ENCODE peak calls at places on chromosomes 5 and 9, in seven cellular contexts. C is dorsolateral prefrontal cortex, X is heart right ventricle, U is fibroblast of lung, V is left ventricle myocardium inferior, G is HFFc6, F is lower leg skin. Y is an unnamed sample.
A peak's percentile ranks its signal among the peaks of the same experiment; 100 is the strongest.

GRCh38 chr5:61263561-61264272 is 68.3 kb upstream of the ZSWIM6 start:
- DNase-seq in C (no peak), X (no peak), U (no peak), V (no peak), G (no peak), F (no peak), Y (no peak)

GRCh38 chr9:31137151-31137849 is 1247.1 kb upstream of the ACO1 start:
- DNase-seq in C (no peak), X (no peak), U (peak; percentile 99), V (no peak), G (peak; percentile 22), F (no peak), Y (no peak)

GRCh38 chr9:121294181-121294743 is 26.3 kb downstream of the GSN start:
- DNase-seq in C (no peak), X (no peak), U (no peak), V (peak; percentile 82), G (no peak), F (peak; percentile 86), Y (no peak)

GRCh38 chr5:115351356-115352195 is 55.1 kb upstream of the CCDC112 start:
- DNase-seq in C (no peak), X (no peak), U (peak; percentile 68), V (no peak), G (peak; percentile 56), F (no peak), Y (no peak)

GRCh38 chr9:137465000-137465769 is 6.1 kb upstream of the NSMF start:
- DNase-seq in C (peak; percentile 30), X (peak; percentile 3), U (no peak), V (no peak), G (no peak), F (no peak), Y (no peak)

GRCh38 chr5:50749181-50749580 is 82.7 kb downstream of the PARP8 start:
- DNase-seq in C (no peak), X (no peak), U (no peak), V (no peak), G (no peak), F (no peak), Y (no peak)

GRCh38 chr9:94860678-94861588 is 134.4 kb downstream of the AOPEP start:
- DNase-seq in C (no peak), X (no peak), U (peak; percentile 100), V (no peak), G (peak; percentile 66), F (no peak), Y (peak; percentile 62)

GRCh38 chr9:135281661-135282000 is 194.2 kb downstream of the OLFM1 start:
- DNase-seq in C (no peak), X (no peak), U (no peak), V (no peak), G (no peak), F (no peak), Y (no peak)

GRCh38 chr5:110258460-110258859 is 468.0 kb downstream of the TMEM232 start:
- DNase-seq in C (no peak), X (no peak), U (peak; percentile 84), V (no peak), G (no peak), F (no peak), Y (no peak)

GRCh38 chr9:5110867-5111681 is 74.4 kb downstream of the INSL6 start:
- DNase-seq in C (peak; percentile 37), X (no peak), U (no peak), V (no peak), G (no peak), F (no peak), Y (no peak)

GRCh38 chr5:122896598-122897282 is 51.3 kb downstream of the SNX24 start:
- DNase-seq in C (no peak), X (no peak), U (peak; percentile 20), V (no peak), G (peak; percentile 25), F (no peak), Y (no peak)

GRCh38 chr9:6565312-6565711 is 80.2 kb downstream of the GLDC start:
- DNase-seq in C (no peak), X (no peak), U (no peak), V (no peak), G (no peak), F (no peak), Y (no peak)

GRCh38 chr9:78311075-78311474 is 14.2 kb downstream of the PSAT1 start:
- DNase-seq in C (no peak), X (no peak), U (no peak), V (no peak), G (no peak), F (peak; percentile 42), Y (no peak)

GRCh38 chr5:160342413-160342941 is 27.9 kb downstream of the C1QTNF2 start:
- DNase-seq in C (no peak), X (no peak), U (peak; percentile 83), V (no peak), G (peak; percentile 64), F (no peak), Y (no peak)

GRCh38 chr5:52707626-52708025 is 80.1 kb upstream of the ITGA1 start:
- DNase-seq in C (no peak), X (no peak), U (no peak), V (no peak), G (no peak), F (no peak), Y (no peak)

GRCh38 chr9:131892162-131892707 is 152.4 kb upstream of the RAPGEF1 start:
- DNase-seq in C (no peak), X (no peak), U (peak; percentile 37), V (no peak), G (no peak), F (no peak), Y (no peak)

GRCh38 chr5:31194458-31194808 is 947 bp downstream of the CDH6 start:
- DNase-seq in C (no peak), X (no peak), U (peak; percentile 20), V (no peak), G (no peak), F (no peak), Y (no peak)

GRCh38 chr9:33452828-33453271 is 5.5 kb upstream of the AQP3 start:
- DNase-seq in C (peak; percentile 51), X (peak; percentile 34), U (peak; percentile 81), V (peak; percentile 28), G (peak; percentile 78), F (peak; percentile 90), Y (no peak)

GRCh38 chr5:157366741-157367684 is 93.0 kb upstream of the NIPAL4 start:
- DNase-seq in C (no peak), X (peak; percentile 28), U (peak; percentile 80), V (no peak), G (peak; percentile 40), F (no peak), Y (no peak)

GRCh38 chr9:136726118-136726517 is 13.7 kb downstream of the DIPK1B start:
- DNase-seq in C (no peak), X (no peak), U (no peak), V (no peak), G (no peak), F (no peak), Y (no peak)

GRCh38 chr5:68446487-68446894 is 230.9 kb downstream of the PIK3R1 start:
- DNase-seq in C (no peak), X (no peak), U (no peak), V (no peak), G (no peak), F (no peak), Y (no peak)

GRCh38 chr5:73596705-73597328 is 29.2 kb upstream of the ARHGEF28 start:
- DNase-seq in C (no peak), X (no peak), U (peak; percentile 23), V (no peak), G (peak; percentile 25), F (no peak), Y (no peak)

GRCh38 chr5:177304392-177305119 is 957 bp downstream of the PRELID1 start:
- DNase-seq in C (no peak), X (no peak), U (peak; percentile 16), V (no peak), G (no peak), F (peak; percentile 83), Y (no peak)

GRCh38 chr5:59893436-59894227 is at the start of gene PDE4D:
- DNase-seq in C (peak; percentile 64), X (peak; percentile 44), U (peak; percentile 67), V (peak; percentile 43), G (peak; percentile 42), F (peak; percentile 88), Y (peak; percentile 45)
- TF ChIP-seq CTCF in C (no peak), X (no peak), U (no peak), V (no peak), G (no peak), F (no peak), Y (no peak)

GRCh38 chr5:91380491-91381133 is 2.5 kb downstream of the ARRDC3 start:
- DNase-seq in C (peak; percentile 95), X (peak; percentile 99), U (peak; percentile 90), V (peak; percentile 99), G (peak; percentile 96), F (peak; percentile 100), Y (peak; percentile 99)
- TF ChIP-seq CTCF in C (no peak), X (no peak), U (no peak), V (no peak), G (no peak), F (no peak), Y (no peak)

GRCh38 chr5:139690385-139691274 is 42.5 kb downstream of the CXXC5 start:
- DNase-seq in C (no peak), X (no peak), U (peak; percentile 77), V (no peak), G (peak; percentile 42), F (no peak), Y (no peak)
- TF ChIP-seq CTCF in C (peak; percentile 1), X (peak; percentile 4), U (no peak), V (no peak), G (no peak), F (no peak), Y (no peak)

GRCh38 chr9:119365291-119366027 is 3.8 kb downstream of the BRINP1 start:
- DNase-seq in C (peak; percentile 63), X (peak; percentile 14), U (peak; percentile 23), V (no peak), G (peak; percentile 3), F (no peak), Y (no peak)
- TF ChIP-seq CTCF in C (peak; percentile 65), X (peak; percentile 37), U (peak; percentile 9), V (peak; percentile 67), G (peak; percentile 69), F (no peak), Y (peak; percentile 13)

GRCh38 chr5:130116972-130117371 is 212.7 kb downstream of the CHSY3 start:
- DNase-seq in C (no peak), X (no peak), U (no peak), V (no peak), G (no peak), F (no peak), Y (no peak)
- TF ChIP-seq CTCF in C (no peak), X (no peak), U (no peak), V (no peak), G (no peak), F (no peak), Y (no peak)

DNA sequence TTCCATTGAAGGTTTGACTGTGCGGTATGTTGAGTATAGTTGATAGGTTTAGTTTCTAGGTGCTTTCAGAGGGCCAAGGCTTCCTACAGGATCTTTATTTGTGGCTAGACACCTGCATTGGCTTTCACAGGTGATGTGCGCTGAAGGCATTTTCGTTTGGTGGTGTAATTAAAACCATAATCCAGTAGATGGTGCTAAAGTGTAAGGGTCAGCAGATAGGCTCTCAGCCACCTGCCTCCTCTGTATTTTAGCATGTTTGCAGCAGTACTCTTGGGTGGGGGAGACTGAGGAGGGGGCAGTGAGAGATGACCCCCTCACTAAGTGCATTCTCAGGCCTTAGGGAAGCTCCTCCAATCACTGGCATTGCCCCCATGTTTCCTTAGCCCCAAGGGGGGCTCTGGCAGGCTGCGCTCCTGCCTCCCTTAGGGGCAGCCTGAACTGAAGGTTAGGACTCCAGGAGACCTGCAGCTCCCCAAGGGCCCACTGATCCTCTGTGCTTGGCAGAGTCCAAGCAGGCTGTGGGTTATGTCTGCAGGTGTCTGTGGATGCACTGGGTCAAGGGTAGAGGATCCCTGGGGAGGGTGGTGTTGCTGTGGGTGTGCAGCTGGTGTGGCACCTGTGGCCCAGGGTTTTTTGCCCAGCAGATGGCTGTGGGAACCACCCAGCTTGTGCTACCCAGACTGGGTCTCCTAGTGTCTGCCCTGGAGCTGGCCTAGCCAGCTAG is 23.4 kb downstream of the CDK20 start:
- DNase-seq in C (no peak), X (no peak), U (peak; percentile 7), V (no peak), G (no peak), F (no peak), Y (no peak)
- TF ChIP-seq CTCF in C (peak; percentile 42), X (peak; percentile 27), U (peak; percentile 49), V (peak; percentile 51), G (peak; percentile 77), F (no peak), Y (peak; percentile 78)